ENCODE peak calls at places on chromosomes 5 and 9, in eight cellular contexts. R is CD8-positive, alpha-beta memory T cell; U is colonic mucosa; K is HCT116; T is thyroid gland; D is cardiac muscle cell; C is breast epithelium; V is fibroblast of lung. G is an unnamed sample. For H3K4me1 and H3K36me3, the result is how much of the 10 kb centered on the place peaks cover.

GRCh38 chr5:178626484-178627258 is at the start of gene CLK4:
- DNase-seq in K (peak), D (peak), U (peak), V (peak), R (peak), T (peak), C (peak), G (peak)

GRCh38 chr5:38673671-38674071 is 117.2 kb upstream of the LIFR start:
- DNase-seq in R (no peak), C (no peak), K (peak), D (no peak), V (no peak), T (no peak), U (no peak), G (no peak)

GRCh38 chr9:13377286-13377925 is 97.9 kb upstream of the MPDZ start:
- DNase-seq in V (peak), T (no peak), R (no peak), C (no peak), K (no peak), U (no peak), D (no peak), G (no peak)

GRCh38 chr9:130372057-130372456 is 72.7 kb upstream of the ASS1 start:
- DNase-seq in U (no peak), C (no peak), R (no peak), D (no peak), V (peak), T (no peak), K (no peak), G (no peak)

GRCh38 chr9:128628471-128629048 is 28.1 kb downstream of the DYNC2I2 start:
- DNase-seq in D (no peak), R (no peak), C (peak), V (no peak), U (no peak), K (no peak), T (peak), G (peak)

GRCh38 chr5:93294184-93294583 is 286.8 kb downstream of the NR2F1-AS1 start:
- DNase-seq in K (no peak), U (no peak), D (no peak), R (no peak), T (no peak), C (no peak), V (peak), G (no peak)

GRCh38 chr5:158525663-158526062 is 574.1 kb downstream of the EBF1 start:
- DNase-seq in K (no peak), C (no peak), D (no peak), T (no peak), R (no peak), V (no peak), U (no peak), G (no peak)

GRCh38 chr9:131986576-131986975 is 93.1 kb downstream of the MED27 start:
- DNase-seq in V (peak), U (no peak), R (no peak), K (no peak), T (no peak), C (no peak), D (no peak), G (no peak)

GRCh38 chr9:19662213-19662612 is 126.6 kb downstream of the SLC24A2 start:
- DNase-seq in T (no peak), K (no peak), U (no peak), C (no peak), V (no peak), R (no peak), D (no peak), G (no peak)

GRCh38 chr9:76372345-76372744 is 21.9 kb downstream of the RFK start:
- DNase-seq in C (no peak), V (peak), T (no peak), K (no peak), D (peak), U (no peak), R (no peak), G (no peak)

GRCh38 chr9:38068616-38068865 is 486 bp downstream of the SHB start:
- DNase-seq in K (no peak), D (peak), T (peak), U (peak), R (no peak), C (no peak), V (peak), G (no peak)

DNA sequence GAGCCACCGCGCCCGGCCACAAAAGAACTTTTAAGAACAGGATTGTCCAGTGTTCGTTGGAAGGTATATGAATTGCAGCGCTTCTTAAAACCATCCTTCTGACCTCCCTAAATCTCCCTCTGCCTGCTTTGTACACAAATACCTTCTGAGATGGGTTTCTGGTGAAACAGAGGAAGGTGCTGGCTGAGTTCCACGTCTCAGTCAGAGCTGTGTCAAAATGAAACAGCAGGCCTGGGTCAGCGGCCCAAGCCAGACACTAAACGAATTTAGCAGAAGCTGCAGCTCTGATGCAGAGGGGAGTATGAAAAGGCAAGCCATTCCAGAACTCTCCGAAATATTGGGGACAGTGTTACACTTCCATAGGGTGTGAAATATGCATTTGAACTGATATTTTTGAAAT is 37.8 kb upstream of the CRB2 start:
- DNase-seq in T (peak), K (no peak), V (no peak), R (no peak), D (peak), U (no peak), C (no peak), G (no peak)
- H3K4me3 ChIP-seq in T (no peak), K (no peak), V (no peak), R (no peak), D (no peak), U (no peak), C (no peak), G (no peak)

GRCh38 chr9:77841739-77842386 is 189.7 kb downstream of the GNAQ start:
- DNase-seq in D (no peak), R (peak), C (no peak), U (no peak), T (no peak), K (no peak), V (no peak), G (no peak)
- H3K4me1 ChIP-seq in D (under half), R (under half), C (under half), U (under half), T (under half), K (under half), V (under half), G (under half)

DNA sequence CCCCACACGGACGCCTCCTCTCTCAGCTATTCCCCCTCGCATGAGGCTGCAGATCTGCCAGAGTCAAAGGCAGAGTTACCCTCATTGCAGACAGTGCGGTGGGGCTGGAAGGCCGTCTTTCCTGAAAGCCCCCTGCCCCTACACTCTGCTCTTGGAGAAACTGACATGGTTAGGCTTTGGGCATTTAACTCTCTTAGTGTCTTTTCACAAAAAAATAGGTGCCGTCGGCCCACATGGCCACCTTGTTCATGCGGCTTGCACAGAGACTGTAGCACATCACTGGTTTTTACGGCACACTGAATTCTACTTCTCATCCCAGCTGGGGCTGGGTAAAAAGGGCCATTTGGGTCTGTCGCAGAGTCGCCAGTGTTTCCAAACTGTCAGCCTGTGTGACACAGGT is 107.6 kb downstream of the ENTREP1 start:
- DNase-seq in D (no peak), K (no peak), R (no peak), C (no peak), U (no peak), T (no peak), V (no peak), G (no peak)
- H3K36me3 ChIP-seq in D (under half), K (under half), R (under half), C (under half), U (under half), T (under half), V (under half), G (under half)

GRCh38 chr9:134995792-134996120 is 78.0 kb upstream of the FCN1 start:
- DNase-seq in T (no peak), U (no peak), R (no peak), K (no peak), D (no peak), C (no peak), V (no peak), G (peak)
- H3K4me3 ChIP-seq in T (no peak), U (no peak), R (no peak), K (no peak), D (no peak), C (no peak), V (no peak), G (no peak)

GRCh38 chr9:136860933-136861873 is 4.9 kb downstream of the EDF1 start:
- DNase-seq in K (no peak), D (no peak), U (peak), V (no peak), T (no peak), R (no peak), C (no peak), G (no peak)
- H3K4me1 ChIP-seq in K (under half), D (under half), U (under half), V (under half), T (under half), R (under half), C (under half), G (under half)

GRCh38 chr5:130885718-130886117 is 279.3 kb downstream of the HINT1 start:
- DNase-seq in K (no peak), T (no peak), U (no peak), V (no peak), D (no peak), C (no peak), R (no peak), G (no peak)
- H3K36me3 ChIP-seq in K (under half), T (under half), U (under half), V (under half), D (under half), C (under half), R (under half), G (under half)

GRCh38 chr5:172455511-172456061 is 1.3 kb upstream of the SH3PXD2B start:
- DNase-seq in D (peak), C (no peak), U (peak), K (no peak), V (peak), T (peak), R (no peak), G (peak)

GRCh38 chr5:172453986-172454354 is 355 bp downstream of the SH3PXD2B start:
- DNase-seq in U (peak), R (no peak), C (no peak), D (peak), K (no peak), V (peak), T (peak), G (peak)

GRCh38 chr5:172454355-172455086 is at the start of gene SH3PXD2B:
- DNase-seq in C (no peak), T (peak), U (peak), D (peak), R (peak), V (peak), K (no peak), G (peak)

GRCh38 chr5:172456076-172456800 is 1.9 kb upstream of the SH3PXD2B start:
- DNase-seq in K (no peak), R (no peak), U (no peak), V (no peak), C (no peak), D (no peak), T (no peak), G (no peak)

GRCh38 chr5:172455087-172455381 is 709 bp upstream of the SH3PXD2B start:
- DNase-seq in V (no peak), R (no peak), C (no peak), U (no peak), T (no peak), K (no peak), D (no peak), G (no peak)
- H3K4me3 ChIP-seq in V (peak), R (peak), C (peak), U (no peak), T (no peak), K (peak), D (peak), G (peak)

GRCh38 chr9:134422301-134422700 is 96.0 kb downstream of the RXRA start:
- DNase-seq in V (no peak), T (no peak), D (no peak), R (no peak), C (no peak), U (peak), K (no peak), G (peak)

GRCh38 chr9:134424818-134425217 is 98.6 kb downstream of the RXRA start:
- DNase-seq in D (no peak), T (no peak), V (no peak), K (no peak), U (no peak), R (no peak), C (no peak), G (no peak)

GRCh38 chr9:134422701-134423100 is 96.4 kb downstream of the RXRA start:
- DNase-seq in D (no peak), C (no peak), V (no peak), K (no peak), R (no peak), U (no peak), T (no peak), G (no peak)

GRCh38 chr9:134423166-134423565 is 96.9 kb downstream of the RXRA start:
- DNase-seq in V (no peak), K (no peak), D (no peak), R (no peak), C (no peak), U (no peak), T (no peak), G (no peak)

DNA sequence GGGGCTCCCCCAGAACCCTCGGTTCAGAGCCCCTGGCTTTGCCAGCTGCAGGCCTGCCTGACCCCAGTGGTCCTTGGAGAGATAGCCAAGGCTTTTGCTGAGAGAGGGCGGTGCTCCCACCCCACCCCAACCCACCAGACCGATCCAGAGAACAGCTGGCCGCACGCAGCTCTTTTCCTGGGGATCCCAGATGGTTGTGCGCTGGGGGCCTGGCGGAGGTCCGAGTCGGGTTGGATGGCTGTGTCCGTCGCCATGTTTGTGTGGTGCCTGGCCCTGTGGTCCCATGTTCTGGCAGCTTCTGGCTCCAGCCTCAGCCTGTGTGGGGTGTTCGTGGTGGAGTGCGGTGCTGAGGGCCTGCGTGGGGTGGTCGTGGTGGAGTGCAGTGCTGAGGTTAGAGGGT is 97.5 kb downstream of the RXRA start:
- DNase-seq in T (no peak), V (no peak), C (no peak), D (no peak), K (no peak), R (no peak), U (no peak), G (no peak)
- H3K4me1 ChIP-seq in T (under half), V (under half), C (under half), D (under half), K (under half), R (under half), U (under half), G (under half)

GRCh38 chr9:83971485-83971884 is 8.5 kb downstream of the HNRNPK start:
- DNase-seq in V (no peak), R (no peak), C (no peak), D (no peak), U (no peak), T (no peak), K (no peak), G (no peak)

GRCh38 chr9:83976372-83976771 is 3.6 kb downstream of the HNRNPK start:
- DNase-seq in K (no peak), V (no peak), T (no peak), C (no peak), D (no peak), U (no peak), R (no peak), G (no peak)

GRCh38 chr9:83969602-83970001 is 10.4 kb downstream of the HNRNPK start:
- DNase-seq in U (no peak), R (no peak), K (no peak), V (no peak), C (no peak), D (no peak), T (no peak), G (no peak)

GRCh38 chr9:83977196-83977595 is 2.8 kb downstream of the HNRNPK start:
- DNase-seq in K (no peak), C (no peak), U (no peak), R (no peak), V (no peak), D (no peak), T (no peak), G (no peak)

DNA sequence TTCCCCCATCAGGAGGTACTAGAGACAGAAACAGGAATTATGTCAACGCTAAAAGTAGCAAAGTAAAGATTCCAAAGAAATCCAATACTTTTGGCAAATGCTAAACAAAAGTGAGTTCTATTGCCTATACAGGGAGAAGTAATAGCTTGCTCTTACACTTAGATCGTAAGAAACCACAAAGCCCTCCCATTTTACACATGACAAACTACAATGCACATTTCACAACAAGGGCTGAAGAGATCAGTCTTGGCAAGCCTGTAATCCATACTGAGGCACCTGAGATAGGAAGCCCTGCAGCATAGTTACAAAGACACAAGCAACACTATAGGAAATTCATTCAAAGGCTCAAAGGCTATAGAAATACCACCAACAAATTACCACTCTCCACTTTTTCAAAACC is 7.7 kb downstream of the HNRNPK start:
- DNase-seq in K (no peak), D (no peak), C (no peak), U (no peak), R (no peak), T (no peak), V (no peak), G (no peak)
- H3K36me3 ChIP-seq in K (half or more), D (half or more), C (under half), U (under half), R (half or more), T (half or more), V (under half), G (under half)

GRCh38 chr9:83041771-83042170 is 21.2 kb downstream of the RASEF start:
- DNase-seq in K (no peak), C (no peak), V (peak), T (no peak), R (no peak), D (no peak), U (no peak), G (no peak)

GRCh38 chr9:83047839-83048775 is 14.8 kb downstream of the RASEF start:
- DNase-seq in C (peak), U (no peak), R (no peak), K (no peak), T (peak), D (peak), V (peak), G (no peak)

GRCh38 chr9:83039303-83039702 is 23.6 kb downstream of the RASEF start:
- DNase-seq in V (no peak), K (no peak), U (no peak), C (no peak), D (no peak), T (no peak), R (no peak), G (no peak)

GRCh38 chr9:83043583-83043982 is 19.4 kb downstream of the RASEF start:
- DNase-seq in T (no peak), C (no peak), K (no peak), R (no peak), D (no peak), U (no peak), V (peak), G (no peak)
- H3K4me3 ChIP-seq in T (no peak), C (no peak), K (no peak), R (no peak), D (no peak), U (no peak), V (no peak), G (no peak)